ENCODE peak calls at places on chromosomes 16 and 17, in seven cellular contexts. E is left lung, V is ascending aorta, G is stomach, R is ovary, U is heart left ventricle, A is astrocyte. D is an unnamed sample.

GRCh38 chr16:87186440-87186839 is 130.8 kb downstream of the C16orf95 start:
- DNase-seq in E (no peak), V (no peak), G (no peak), R (no peak), U (no peak), A (peak; percentile 18), D (no peak)

GRCh38 chr17:45332989-45333701 is 16.3 kb upstream of the MAP3K14 start:
- DNase-seq in E (peak; percentile 36), V (no peak), G (no peak), R (no peak), U (no peak), A (peak; percentile 35), D (no peak)

GRCh38 chr17:64630309-64631223 is 31.5 kb downstream of the SMURF2 start:
- DNase-seq in E (no peak), V (no peak), G (no peak), R (no peak), U (no peak), A (no peak), D (no peak)

GRCh38 chr16:71472041-71472440 is 10.0 kb upstream of the ZNF23 start:
- DNase-seq in E (no peak), V (no peak), G (no peak), R (no peak), U (no peak), A (no peak), D (no peak)

GRCh38 chr16:3503513-3503912 is 2.7 kb downstream of the CLUAP1 start:
- DNase-seq in E (no peak), V (no peak), G (no peak), R (no peak), U (no peak), A (no peak), D (no peak)

GRCh38 chr16:55495616-55496289 is 13.1 kb upstream of the LPCAT2 start:
- DNase-seq in E (no peak), V (no peak), G (no peak), R (no peak), U (no peak), A (peak; percentile 98), D (no peak)

GRCh38 chr17:4247981-4248388 is 15.8 kb downstream of the ANKFY1 start:
- DNase-seq in E (peak; percentile 54), V (no peak), G (peak; percentile 64), R (no peak), U (no peak), A (no peak), D (peak; percentile 59)

GRCh38 chr17:48567646-48568354 is 10.3 kb downstream of the HOXB4 start:
- DNase-seq in E (no peak), V (no peak), G (no peak), R (no peak), U (no peak), A (no peak), D (no peak)

GRCh38 chr17:39636927-39637736 is at the start of gene STARD3:
- DNase-seq in E (peak; percentile 94), V (peak; percentile 63), G (peak; percentile 95), R (peak; percentile 90), U (peak; percentile 94), A (peak; percentile 75), D (peak; percentile 97)

GRCh38 chr16:50635505-50636392 is 45.4 kb downstream of the SNX20 start:
- DNase-seq in E (no peak), V (no peak), G (no peak), R (no peak), U (no peak), A (no peak), D (no peak)

GRCh38 chr17:12269751-12270150 is 249.1 kb downstream of the MAP2K4 start:
- DNase-seq in E (no peak), V (no peak), G (no peak), R (no peak), U (no peak), A (no peak), D (no peak)

GRCh38 chr17:50203086-50203485 is 1.7 kb upstream of the COL1A1 start:
- DNase-seq in E (peak; percentile 60), V (no peak), G (no peak), R (no peak), U (no peak), A (peak; percentile 63), D (no peak)

GRCh38 chr17:74151551-74152315 is 51.7 kb upstream of the RPL38 start:
- DNase-seq in E (no peak), V (no peak), G (no peak), R (no peak), U (no peak), A (no peak), D (no peak)

GRCh38 chr17:74152591-74153455 is 50.7 kb upstream of the RPL38 start:
- DNase-seq in E (no peak), V (no peak), G (no peak), R (no peak), U (no peak), A (no peak), D (no peak)

GRCh38 chr17:74156878-74157277 is 46.6 kb upstream of the RPL38 start:
- DNase-seq in E (no peak), V (no peak), G (no peak), R (no peak), U (no peak), A (no peak), D (no peak)

GRCh38 chr17:74153456-74153810 is 50.0 kb upstream of the RPL38 start:
- DNase-seq in E (no peak), V (no peak), G (no peak), R (no peak), U (no peak), A (no peak), D (no peak)

GRCh38 chr17:74153821-74154430 is 49.6 kb upstream of the RPL38 start:
- DNase-seq in E (no peak), V (no peak), G (no peak), R (no peak), U (no peak), A (no peak), D (no peak)
- TF ChIP-seq CTCF in E (no peak), V (no peak), G (no peak), R (no peak), U (no peak), A (no peak), D (no peak)

GRCh38 chr17:1716912-1717695 is 6.9 kb upstream of the TLCD2 start:
- DNase-seq in E (peak; percentile 93), V (peak; percentile 90), G (peak; percentile 93), R (peak; percentile 93), U (peak; percentile 95), A (peak; percentile 98), D (peak; percentile 91)

GRCh38 chr17:1724351-1724868 is at the start of gene WDR81:
- DNase-seq in E (peak; percentile 94), V (peak; percentile 57), G (peak; percentile 93), R (peak; percentile 93), U (peak; percentile 96), A (peak; percentile 63), D (peak; percentile 97)

GRCh38 chr17:1718362-1719165 is 5.9 kb upstream of the WDR81 start:
- DNase-seq in E (no peak), V (no peak), G (no peak), R (no peak), U (no peak), A (no peak), D (no peak)

GRCh38 chr17:1724869-1725641 is 551 bp downstream of the WDR81 start:
- DNase-seq in E (no peak), V (no peak), G (no peak), R (no peak), U (no peak), A (no peak), D (peak; percentile 72)

GRCh38 chr17:1720856-1721386 is 3.6 kb upstream of the WDR81 start:
- DNase-seq in E (no peak), V (no peak), G (peak; percentile 72), R (peak; percentile 66), U (peak; percentile 58), A (no peak), D (peak; percentile 71)
- H3K4me1 ChIP-seq in E (peaks cover 26% of the 10 kb centered on the region), V (peaks cover 28% of the 10 kb centered on the region), G (peaks cover 37% of the 10 kb centered on the region), R (peaks cover 11% of the 10 kb centered on the region), U (peaks cover 49% of the 10 kb centered on the region), A (peaks cover 20% of the 10 kb centered on the region), D (peaks cover 51% of the 10 kb centered on the region)

DNA sequence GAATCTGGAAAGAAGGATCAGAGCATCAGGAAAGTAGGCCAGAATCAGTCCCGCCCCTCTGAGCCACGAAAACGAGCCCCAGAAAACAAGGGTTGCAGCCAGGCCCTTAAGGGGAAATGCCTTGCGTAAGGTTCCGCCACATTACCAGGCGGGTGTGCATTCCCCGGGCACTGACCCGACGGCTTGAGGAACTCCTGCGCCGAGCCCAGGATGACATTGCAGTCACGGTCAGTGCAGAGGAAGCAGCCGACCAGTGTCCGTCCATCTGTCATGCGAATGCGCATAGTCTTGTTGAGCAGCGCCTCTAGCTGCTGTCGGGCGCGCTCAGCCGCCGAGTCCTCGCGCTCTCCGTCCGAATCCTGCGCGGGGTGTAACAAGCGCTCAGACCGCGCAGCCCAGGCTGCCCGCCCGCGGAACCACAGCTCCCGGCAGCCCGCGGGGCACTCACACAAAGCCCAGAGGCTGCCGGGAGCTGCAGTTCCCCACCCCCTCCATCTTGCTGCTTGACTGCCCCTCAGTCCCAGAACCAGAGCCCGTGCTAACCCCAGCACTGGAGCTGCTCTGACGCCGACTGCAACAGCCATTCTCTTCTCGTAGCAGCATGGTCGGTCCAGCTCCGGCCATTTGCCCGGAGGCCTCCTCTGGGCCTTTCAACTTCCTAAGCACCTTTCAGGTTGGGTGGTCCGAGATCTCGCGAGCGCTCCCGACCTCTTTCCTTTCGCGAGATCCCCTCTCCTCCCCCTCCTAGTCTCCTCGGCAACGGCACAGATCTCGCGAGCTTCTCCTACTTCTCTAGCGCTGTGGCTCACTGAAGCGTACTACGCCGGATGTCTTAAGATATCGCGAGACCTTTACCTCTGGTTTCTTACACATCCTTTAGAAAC is at the start of gene NAA38:
- DNase-seq in E (peak; percentile 98), V (peak; percentile 92), G (peak; percentile 96), R (peak; percentile 97), U (peak; percentile 97), A (peak; percentile 98), D (peak; percentile 97)
- TF ChIP-seq CTCF in E (peak; percentile 16), V (peak; percentile 55), G (no peak), R (peak; percentile 49), U (peak; percentile 67), A (no peak), D (peak; percentile 43)

GRCh38 chr17:2909853-2910234 is 113.6 kb downstream of the RAP1GAP2 start:
- DNase-seq in E (no peak), V (no peak), G (no peak), R (no peak), U (no peak), A (no peak), D (no peak)

GRCh38 chr17:2909164-2909852 is 113.1 kb downstream of the RAP1GAP2 start:
- DNase-seq in E (no peak), V (no peak), G (no peak), R (no peak), U (no peak), A (no peak), D (no peak)

GRCh38 chr17:2912754-2913153 is 116.5 kb downstream of the RAP1GAP2 start:
- DNase-seq in E (no peak), V (no peak), G (no peak), R (no peak), U (no peak), A (no peak), D (no peak)

GRCh38 chr17:2911035-2911754 is 115.0 kb downstream of the RAP1GAP2 start:
- DNase-seq in E (no peak), V (no peak), G (no peak), R (no peak), U (peak; percentile 44), A (no peak), D (no peak)

DNA sequence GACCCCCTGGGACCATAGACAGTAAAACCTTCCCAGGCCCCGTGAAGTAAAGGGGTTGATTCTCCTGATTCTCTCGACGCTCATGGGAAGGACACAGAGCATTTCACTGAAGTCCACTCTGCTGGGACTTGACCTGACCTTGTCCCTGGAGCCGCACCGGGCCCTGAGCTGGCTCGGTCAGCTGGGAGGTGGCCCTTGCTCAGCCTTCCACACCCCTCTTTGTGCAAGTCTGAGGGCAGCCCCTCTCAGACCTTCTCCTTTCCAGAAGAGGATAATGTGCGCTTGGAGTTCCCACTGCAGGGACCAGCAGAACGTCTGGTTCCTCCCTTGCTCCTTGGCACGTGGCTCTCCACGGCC is 115.5 kb downstream of the RAP1GAP2 start:
- DNase-seq in E (no peak), V (no peak), G (no peak), R (no peak), U (no peak), A (no peak), D (no peak)
- H3K4me1 ChIP-seq in E (no peaks in the 10 kb centered on the region), V (no peaks in the 10 kb centered on the region), G (no peaks in the 10 kb centered on the region), R (no peaks in the 10 kb centered on the region), U (peaks cover 7% of the 10 kb centered on the region), A (no peaks in the 10 kb centered on the region), D (no peaks in the 10 kb centered on the region)